ENCODE peak calls at places on chromosomes 4 and X, in six cellular contexts. L is lower lobe of right lung, Y is neural crest cell, N is epithelial cell of esophagus, O is pancreas, B is lung. G is an unnamed sample.

GRCh38 chrX:44946771-44947170 is 73.8 kb downstream of the KDM6A start:
- DNase-seq in L (no peak), O (no peak), N (peak), B (no peak), Y (no peak), G (no peak)

GRCh38 chrX:23631136-23631535 is 36.2 kb upstream of the PRDX4 start:
- DNase-seq in Y (no peak), B (no peak), O (no peak), L (no peak), N (no peak), G (no peak)

GRCh38 chr4:182449960-182450359 is 206.8 kb downstream of the TENM3 start:
- DNase-seq in L (no peak), Y (no peak), O (no peak), B (no peak), N (no peak), G (no peak)

GRCh38 chrX:54807524-54808108 is at the start of gene MAGED2:
- DNase-seq in Y (no peak), L (no peak), O (peak), B (no peak), N (no peak), G (peak)

GRCh38 chrX:121135488-121136207 is 88.2 kb downstream of the GLUD2 start:
- DNase-seq in L (no peak), B (no peak), N (no peak), Y (no peak), O (no peak), G (no peak)

GRCh38 chr4:140777894-140778293 is 21.7 kb upstream of the TBC1D9 start:
- DNase-seq in L (no peak), N (no peak), Y (no peak), O (no peak), B (no peak), G (no peak)

GRCh38 chrX:2507904-2508630 is 7.3 kb upstream of the DHRSX start:
- DNase-seq in L (no peak), B (no peak), N (no peak), Y (no peak), O (no peak), G (no peak)

GRCh38 chr4:180828455-180829018 is 1414.7 kb upstream of the TENM3 start:
- DNase-seq in O (no peak), L (no peak), N (peak), Y (peak), B (no peak), G (peak)

GRCh38 chrX:67544281-67544680 is 460 bp downstream of the AR start:
- DNase-seq in O (no peak), B (no peak), N (no peak), L (peak), Y (peak), G (no peak)

GRCh38 chr4:152591361-152591760 is 55.5 kb upstream of the FBXW7 start:
- DNase-seq in L (peak), O (peak), N (peak), B (peak), Y (peak), G (peak)

GRCh38 chr4:29311231-29311630 is 1408.9 kb upstream of the PCDH7 start:
- DNase-seq in O (no peak), B (no peak), N (no peak), L (no peak), Y (no peak), G (no peak)

GRCh38 chr4:120839624-120839973 is 82.9 kb downstream of the PRDM5 start:
- DNase-seq in N (no peak), L (no peak), B (no peak), O (no peak), Y (no peak), G (peak)

GRCh38 chr4:162406637-162407370 is 243.0 kb upstream of the FSTL5 start:
- DNase-seq in Y (no peak), B (no peak), O (no peak), L (no peak), N (no peak), G (peak)

GRCh38 chr4:38162240-38162784 is 202.1 kb downstream of the PTTG2 start:
- DNase-seq in Y (no peak), B (peak), N (peak), O (peak), L (no peak), G (no peak)

GRCh38 chr4:54992266-54992665 is 133.1 kb downstream of the KDR start:
- DNase-seq in B (no peak), Y (no peak), O (no peak), N (no peak), L (no peak), G (no peak)

GRCh38 chr4:180058731-180059215 is 2184.4 kb upstream of the TENM3 start:
- DNase-seq in O (peak), B (peak), L (peak), N (peak), Y (peak), G (peak)

GRCh38 chrX:129738466-129739308 is at the start of gene XPNPEP2:
- DNase-seq in L (no peak), O (no peak), N (no peak), B (no peak), Y (no peak), G (no peak)

GRCh38 chr4:53321988-53322289 is 43.9 kb downstream of the SCFD2 start:
- DNase-seq in B (no peak), L (no peak), Y (no peak), N (no peak), O (no peak), G (no peak)

DNA sequence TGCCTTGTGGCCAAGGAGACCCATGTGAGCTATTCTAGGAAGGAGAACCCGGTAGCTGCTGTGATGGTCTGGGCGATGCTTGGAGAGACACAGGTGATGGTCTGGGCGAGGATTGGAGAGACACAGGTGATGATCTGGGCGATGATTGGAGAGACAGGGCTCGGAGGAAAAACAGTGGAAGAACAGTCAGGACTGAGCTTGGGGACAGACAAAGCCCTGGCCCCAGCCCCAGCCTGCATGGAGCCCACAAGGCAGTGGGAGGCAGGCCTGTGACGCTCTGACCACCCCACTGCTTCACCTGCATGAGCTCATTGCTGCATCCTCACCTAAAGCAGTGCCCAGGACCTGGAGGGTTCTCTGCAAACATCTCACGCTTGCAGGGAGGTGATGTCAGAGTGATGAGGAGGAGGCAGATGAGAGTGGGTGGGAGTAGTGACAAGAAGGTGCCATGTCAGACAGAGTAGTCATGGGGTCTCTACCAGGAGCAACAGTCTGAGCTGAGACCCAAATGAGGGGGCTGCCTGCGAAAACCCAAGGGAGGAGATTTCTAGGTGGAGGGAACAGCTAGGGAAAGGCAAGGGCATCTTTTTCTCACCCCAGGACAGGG is 35.9 kb upstream of the PSAPL1 start:
- DNase-seq in Y (no peak), L (no peak), B (no peak), N (no peak), O (no peak), G (no peak)
- TF ChIP-seq CTCF in Y (no peak), L (no peak), B (no peak), N (no peak), O (no peak), G (no peak)

DNA sequence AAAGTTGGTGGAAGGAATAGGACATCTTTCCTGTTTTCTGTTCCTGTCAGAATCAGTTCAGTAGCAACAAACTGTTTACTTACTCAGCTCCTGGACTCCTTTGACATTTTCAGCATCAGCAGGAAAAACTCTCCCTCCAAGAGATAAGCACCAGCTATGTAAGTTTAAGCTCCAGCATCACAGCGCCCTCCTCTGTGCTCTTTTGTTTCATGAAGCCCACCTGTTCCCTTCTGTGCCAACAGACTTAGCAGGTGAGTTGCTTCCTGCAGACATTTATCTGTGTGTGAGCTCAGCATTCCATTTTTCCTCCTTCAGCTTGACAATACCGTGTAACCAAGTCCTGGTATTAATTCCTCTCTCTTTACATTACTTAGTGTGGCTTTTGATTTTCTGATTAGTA is 644.1 kb upstream of the AGA start:
- DNase-seq in L (no peak), Y (no peak), B (no peak), N (no peak), O (no peak), G (peak)
- TF ChIP-seq CTCF in L (no peak), Y (no peak), B (no peak), N (no peak), O (no peak), G (no peak)

DNA sequence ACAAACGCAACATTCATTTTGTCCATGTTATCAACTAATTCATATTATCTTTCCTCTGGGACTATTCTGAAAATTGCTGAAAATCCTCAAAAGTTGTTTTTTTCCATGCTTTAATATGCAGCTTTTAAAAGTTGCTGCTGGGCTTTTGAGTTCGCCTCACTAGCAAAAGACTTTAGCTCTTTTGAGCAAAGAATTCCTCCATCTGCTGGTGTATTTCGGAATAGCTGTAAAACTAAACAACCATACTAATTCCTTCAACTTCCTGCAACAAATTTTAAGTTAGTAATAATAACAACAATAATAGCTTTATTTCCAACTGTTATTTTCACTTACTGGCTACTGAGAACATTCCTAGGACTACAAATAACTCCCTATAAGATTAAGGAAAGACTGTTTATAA is 124.5 kb upstream of the PLAC1 start:
- DNase-seq in L (no peak), N (peak), O (no peak), B (no peak), Y (no peak), G (no peak)
- TF ChIP-seq CTCF in L (peak), N (peak), O (peak), B (peak), Y (peak), G (no peak)

GRCh38 chr4:155999743-156000142 is 46.1 kb upstream of the CTSO start:
- DNase-seq in N (no peak), Y (peak), B (no peak), L (no peak), O (no peak), G (no peak)
- TF ChIP-seq CTCF in N (peak), Y (peak), B (no peak), L (no peak), O (no peak), G (no peak)

G was measured in mucosa of descending colon.